ENCODE peak calls at places on chromosomes 11 and 22, in eight cellular contexts. One of them, this sample, is unnamed.

GRCh38 chr22:48071305-48071704 is 1308.9 kb downstream of the TBC1D22A start:
- DNase-seq in skeletal muscle cell: no peak
- DNase-seq in aorta: no peak
- DNase-seq in kidney: no peak
- DNase-seq in GM19239: no peak
- DNase-seq in hepatocyte: no peak
- DNase-seq in activated naive CD8-positive, alpha-beta T cell treated with anti-CD3 and anti-CD28 coated beads, Interleukin-2, amount 10 ng/mL, durations not matched to agents 7 days and 5 days: no peak
- DNase-seq in activated CD8-positive, alpha-beta memory T cell treated with anti-CD3 and anti-CD28 coated beads, Interleukin-2, amount 10 ng/mL, durations not matched to agents 7 days and 5 days: no peak
- DNase-seq in this sample: no peak

GRCh38 chr22:28904211-28904808 is 20.9 kb downstream of the ZNRF3 start:
- DNase-seq in skeletal muscle cell: no peak
- DNase-seq in aorta: no peak
- DNase-seq in kidney: no peak
- DNase-seq in GM19239: no peak
- DNase-seq in hepatocyte: peak; percentile 24
- DNase-seq in activated naive CD8-positive, alpha-beta T cell treated with anti-CD3 and anti-CD28 coated beads, Interleukin-2, amount 10 ng/mL, durations not matched to agents 7 days and 5 days: no peak
- DNase-seq in activated CD8-positive, alpha-beta memory T cell treated with anti-CD3 and anti-CD28 coated beads, Interleukin-2, amount 10 ng/mL, durations not matched to agents 7 days and 5 days: no peak
- DNase-seq in this sample: no peak

GRCh38 chr11:46200537-46201281 is 76.8 kb upstream of the CREB3L1 start:
- DNase-seq in skeletal muscle cell: peak; percentile 19
- DNase-seq in aorta: no peak
- DNase-seq in kidney: no peak
- DNase-seq in GM19239: no peak
- DNase-seq in hepatocyte: no peak
- DNase-seq in activated naive CD8-positive, alpha-beta T cell treated with anti-CD3 and anti-CD28 coated beads, Interleukin-2, amount 10 ng/mL, durations not matched to agents 7 days and 5 days: no peak
- DNase-seq in activated CD8-positive, alpha-beta memory T cell treated with anti-CD3 and anti-CD28 coated beads, Interleukin-2, amount 10 ng/mL, durations not matched to agents 7 days and 5 days: no peak
- DNase-seq in this sample: peak; percentile 72

GRCh38 chr11:13082588-13082987 is 73.5 kb downstream of the RASSF10 start:
- DNase-seq in skeletal muscle cell: no peak
- DNase-seq in aorta: no peak
- DNase-seq in kidney: no peak
- DNase-seq in GM19239: no peak
- DNase-seq in hepatocyte: no peak
- DNase-seq in activated naive CD8-positive, alpha-beta T cell treated with anti-CD3 and anti-CD28 coated beads, Interleukin-2, amount 10 ng/mL, durations not matched to agents 7 days and 5 days: no peak
- DNase-seq in activated CD8-positive, alpha-beta memory T cell treated with anti-CD3 and anti-CD28 coated beads, Interleukin-2, amount 10 ng/mL, durations not matched to agents 7 days and 5 days: no peak
- DNase-seq in this sample: no peak

GRCh38 chr11:65373839-65374580 is 8.4 kb downstream of the SLC25A45 start:
- DNase-seq in skeletal muscle cell: no peak
- DNase-seq in aorta: no peak
- DNase-seq in kidney: no peak
- DNase-seq in GM19239: no peak
- DNase-seq in hepatocyte: no peak
- DNase-seq in activated naive CD8-positive, alpha-beta T cell treated with anti-CD3 and anti-CD28 coated beads, Interleukin-2, amount 10 ng/mL, durations not matched to agents 7 days and 5 days: no peak
- DNase-seq in activated CD8-positive, alpha-beta memory T cell treated with anti-CD3 and anti-CD28 coated beads, Interleukin-2, amount 10 ng/mL, durations not matched to agents 7 days and 5 days: no peak
- DNase-seq in this sample: no peak

GRCh38 chr11:23569134-23569533 is 708.9 kb upstream of the CCDC179 start:
- DNase-seq in skeletal muscle cell: no peak
- DNase-seq in aorta: no peak
- DNase-seq in kidney: no peak
- DNase-seq in GM19239: no peak
- DNase-seq in hepatocyte: no peak
- DNase-seq in activated naive CD8-positive, alpha-beta T cell treated with anti-CD3 and anti-CD28 coated beads, Interleukin-2, amount 10 ng/mL, durations not matched to agents 7 days and 5 days: no peak
- DNase-seq in activated CD8-positive, alpha-beta memory T cell treated with anti-CD3 and anti-CD28 coated beads, Interleukin-2, amount 10 ng/mL, durations not matched to agents 7 days and 5 days: no peak
- DNase-seq in this sample: no peak

GRCh38 chr11:62770778-62771143 is 435 bp upstream of the TAF6L start:
- DNase-seq in skeletal muscle cell: no peak
- DNase-seq in aorta: no peak
- DNase-seq in kidney: no peak
- DNase-seq in GM19239: peak; percentile 18
- DNase-seq in hepatocyte: peak; percentile 32
- DNase-seq in activated naive CD8-positive, alpha-beta T cell treated with anti-CD3 and anti-CD28 coated beads, Interleukin-2, amount 10 ng/mL, durations not matched to agents 7 days and 5 days: peak; percentile 55
- DNase-seq in activated CD8-positive, alpha-beta memory T cell treated with anti-CD3 and anti-CD28 coated beads, Interleukin-2, amount 10 ng/mL, durations not matched to agents 7 days and 5 days: peak; percentile 53
- DNase-seq in this sample: no peak

GRCh38 chr11:1563697-1564534 is 8.2 kb downstream of the DUSP8 start:
- DNase-seq in skeletal muscle cell: no peak
- DNase-seq in aorta: peak; percentile 43
- DNase-seq in kidney: no peak
- DNase-seq in GM19239: no peak
- DNase-seq in hepatocyte: no peak
- DNase-seq in activated naive CD8-positive, alpha-beta T cell treated with anti-CD3 and anti-CD28 coated beads, Interleukin-2, amount 10 ng/mL, durations not matched to agents 7 days and 5 days: no peak
- DNase-seq in activated CD8-positive, alpha-beta memory T cell treated with anti-CD3 and anti-CD28 coated beads, Interleukin-2, amount 10 ng/mL, durations not matched to agents 7 days and 5 days: no peak
- DNase-seq in this sample: no peak

GRCh38 chr11:6812391-6813005 is 13.0 kb upstream of the OR6A2 start:
- DNase-seq in skeletal muscle cell: no peak
- DNase-seq in aorta: no peak
- DNase-seq in kidney: no peak
- DNase-seq in GM19239: peak; percentile 38
- DNase-seq in hepatocyte: peak; percentile 56
- DNase-seq in activated naive CD8-positive, alpha-beta T cell treated with anti-CD3 and anti-CD28 coated beads, Interleukin-2, amount 10 ng/mL, durations not matched to agents 7 days and 5 days: no peak
- DNase-seq in activated CD8-positive, alpha-beta memory T cell treated with anti-CD3 and anti-CD28 coated beads, Interleukin-2, amount 10 ng/mL, durations not matched to agents 7 days and 5 days: peak; percentile 46
- DNase-seq in this sample: peak; percentile 7

GRCh38 chr22:28950567-28951411 is 67.4 kb downstream of the ZNRF3 start:
- DNase-seq in skeletal muscle cell: no peak
- DNase-seq in aorta: no peak
- DNase-seq in kidney: no peak
- DNase-seq in GM19239: no peak
- DNase-seq in hepatocyte: no peak
- DNase-seq in activated naive CD8-positive, alpha-beta T cell treated with anti-CD3 and anti-CD28 coated beads, Interleukin-2, amount 10 ng/mL, durations not matched to agents 7 days and 5 days: no peak
- DNase-seq in activated CD8-positive, alpha-beta memory T cell treated with anti-CD3 and anti-CD28 coated beads, Interleukin-2, amount 10 ng/mL, durations not matched to agents 7 days and 5 days: no peak
- DNase-seq in this sample: no peak

GRCh38 chr22:23504522-23504921 is 75.6 kb downstream of the IGLL1 start:
- DNase-seq in skeletal muscle cell: no peak
- DNase-seq in aorta: no peak
- DNase-seq in kidney: peak; percentile 48
- DNase-seq in GM19239: no peak
- DNase-seq in hepatocyte: peak; percentile 42
- DNase-seq in activated naive CD8-positive, alpha-beta T cell treated with anti-CD3 and anti-CD28 coated beads, Interleukin-2, amount 10 ng/mL, durations not matched to agents 7 days and 5 days: peak; percentile 7
- DNase-seq in activated CD8-positive, alpha-beta memory T cell treated with anti-CD3 and anti-CD28 coated beads, Interleukin-2, amount 10 ng/mL, durations not matched to agents 7 days and 5 days: no peak
- DNase-seq in this sample: no peak

GRCh38 chr22:24181996-24182560 is 791 bp downstream of the SUSD2 start:
- DNase-seq in skeletal muscle cell: no peak
- DNase-seq in aorta: peak; percentile 46
- DNase-seq in kidney: peak; percentile 62
- DNase-seq in GM19239: no peak
- DNase-seq in hepatocyte: no peak
- DNase-seq in activated naive CD8-positive, alpha-beta T cell treated with anti-CD3 and anti-CD28 coated beads, Interleukin-2, amount 10 ng/mL, durations not matched to agents 7 days and 5 days: no peak
- DNase-seq in activated CD8-positive, alpha-beta memory T cell treated with anti-CD3 and anti-CD28 coated beads, Interleukin-2, amount 10 ng/mL, durations not matched to agents 7 days and 5 days: no peak
- DNase-seq in this sample: no peak

GRCh38 chr22:41603873-41604332 is 14.3 kb upstream of the PMM1 start:
- DNase-seq in skeletal muscle cell: no peak
- DNase-seq in aorta: no peak
- DNase-seq in kidney: peak; percentile 8
- DNase-seq in GM19239: peak; percentile 58
- DNase-seq in hepatocyte: no peak
- DNase-seq in activated naive CD8-positive, alpha-beta T cell treated with anti-CD3 and anti-CD28 coated beads, Interleukin-2, amount 10 ng/mL, durations not matched to agents 7 days and 5 days: peak; percentile 56
- DNase-seq in activated CD8-positive, alpha-beta memory T cell treated with anti-CD3 and anti-CD28 coated beads, Interleukin-2, amount 10 ng/mL, durations not matched to agents 7 days and 5 days: peak; percentile 90
- DNase-seq in this sample: no peak

GRCh38 chr11:1623716-1624115 is 1.8 kb upstream of the KRTAP5-4 start:
- DNase-seq in skeletal muscle cell: no peak
- DNase-seq in aorta: no peak
- DNase-seq in kidney: peak; percentile 58
- DNase-seq in GM19239: no peak
- DNase-seq in hepatocyte: no peak
- DNase-seq in activated naive CD8-positive, alpha-beta T cell treated with anti-CD3 and anti-CD28 coated beads, Interleukin-2, amount 10 ng/mL, durations not matched to agents 7 days and 5 days: no peak
- DNase-seq in activated CD8-positive, alpha-beta memory T cell treated with anti-CD3 and anti-CD28 coated beads, Interleukin-2, amount 10 ng/mL, durations not matched to agents 7 days and 5 days: no peak
- DNase-seq in this sample: no peak

GRCh38 chr11:119671048-119671447 is 58.0 kb downstream of the NECTIN1 start:
- DNase-seq in skeletal muscle cell: peak; percentile 76
- DNase-seq in aorta: peak; percentile 77
- DNase-seq in kidney: peak; percentile 94
- DNase-seq in GM19239: no peak
- DNase-seq in hepatocyte: peak; percentile 69
- DNase-seq in activated naive CD8-positive, alpha-beta T cell treated with anti-CD3 and anti-CD28 coated beads, Interleukin-2, amount 10 ng/mL, durations not matched to agents 7 days and 5 days: no peak
- DNase-seq in activated CD8-positive, alpha-beta memory T cell treated with anti-CD3 and anti-CD28 coated beads, Interleukin-2, amount 10 ng/mL, durations not matched to agents 7 days and 5 days: no peak
- DNase-seq in this sample: peak; percentile 71

GRCh38 chr11:2754008-2754407 is 54.2 kb upstream of the KCNQ1OT1 start:
- DNase-seq in skeletal muscle cell: no peak
- DNase-seq in aorta: peak; percentile 9
- DNase-seq in kidney: no peak
- DNase-seq in GM19239: no peak
- DNase-seq in hepatocyte: no peak
- DNase-seq in activated naive CD8-positive, alpha-beta T cell treated with anti-CD3 and anti-CD28 coated beads, Interleukin-2, amount 10 ng/mL, durations not matched to agents 7 days and 5 days: peak; percentile 4
- DNase-seq in activated CD8-positive, alpha-beta memory T cell treated with anti-CD3 and anti-CD28 coated beads, Interleukin-2, amount 10 ng/mL, durations not matched to agents 7 days and 5 days: no peak
- DNase-seq in this sample: no peak

GRCh38 chr11:35343033-35343598 is 76.2 kb downstream of the SLC1A2 start:
- DNase-seq in skeletal muscle cell: no peak
- DNase-seq in aorta: no peak
- DNase-seq in kidney: no peak
- DNase-seq in GM19239: no peak
- DNase-seq in hepatocyte: no peak
- DNase-seq in activated naive CD8-positive, alpha-beta T cell treated with anti-CD3 and anti-CD28 coated beads, Interleukin-2, amount 10 ng/mL, durations not matched to agents 7 days and 5 days: peak; percentile 32
- DNase-seq in activated CD8-positive, alpha-beta memory T cell treated with anti-CD3 and anti-CD28 coated beads, Interleukin-2, amount 10 ng/mL, durations not matched to agents 7 days and 5 days: peak; percentile 50
- DNase-seq in this sample: no peak

GRCh38 chr11:73182824-73183321 is 35.2 kb upstream of the P2RY2 start:
- DNase-seq in skeletal muscle cell: no peak
- DNase-seq in aorta: peak; percentile 17
- DNase-seq in kidney: no peak
- DNase-seq in GM19239: no peak
- DNase-seq in hepatocyte: peak; percentile 55
- DNase-seq in activated naive CD8-positive, alpha-beta T cell treated with anti-CD3 and anti-CD28 coated beads, Interleukin-2, amount 10 ng/mL, durations not matched to agents 7 days and 5 days: no peak
- DNase-seq in activated CD8-positive, alpha-beta memory T cell treated with anti-CD3 and anti-CD28 coated beads, Interleukin-2, amount 10 ng/mL, durations not matched to agents 7 days and 5 days: no peak
- DNase-seq in this sample: no peak

This sample was measured in stromal cell of bone marrow.